ENCODE peak calls at places on chromosomes 3 and 15, in five cellular contexts. One of them, this sample, is unnamed.

GRCh38 chr15:100501095-100501494 is 27.7 kb downstream of the CERS3 start:
- DNase-seq in choroid plexus epithelial cell: no peak
- DNase-seq in A549: no peak
- DNase-seq in nephron progenitor cell: no peak
- DNase-seq in fibroblast of the conjunctiva: no peak
- DNase-seq in this sample: no peak

GRCh38 chr3:117146571-117146970 is 437.0 kb downstream of the TUSC7 start:
- DNase-seq in choroid plexus epithelial cell: no peak
- DNase-seq in fibroblast of the conjunctiva: no peak
- DNase-seq in nephron progenitor cell: no peak
- DNase-seq in A549: no peak
- DNase-seq in this sample: no peak

GRCh38 chr3:39137435-39137936 is 15.9 kb downstream of the CSRNP1 start:
- DNase-seq in choroid plexus epithelial cell: no peak
- DNase-seq in A549: no peak
- DNase-seq in fibroblast of the conjunctiva: no peak
- DNase-seq in nephron progenitor cell: no peak
- DNase-seq in this sample: no peak

GRCh38 chr15:52076889-52077781 is 35.4 kb downstream of the BCL2L10 start:
- DNase-seq in nephron progenitor cell: no peak
- DNase-seq in fibroblast of the conjunctiva: peak
- DNase-seq in A549: peak
- DNase-seq in choroid plexus epithelial cell: peak
- DNase-seq in this sample: peak

GRCh38 chr3:42699511-42699971 is 3.1 kb downstream of the HHATL start:
- DNase-seq in choroid plexus epithelial cell: no peak
- DNase-seq in nephron progenitor cell: no peak
- DNase-seq in A549: no peak
- DNase-seq in fibroblast of the conjunctiva: no peak
- DNase-seq in this sample: no peak

GRCh38 chr3:46998121-46998851 is 18.8 kb downstream of the NBEAL2 start:
- DNase-seq in fibroblast of the conjunctiva: no peak
- DNase-seq in A549: peak
- DNase-seq in nephron progenitor cell: peak
- DNase-seq in choroid plexus epithelial cell: peak
- DNase-seq in this sample: peak

GRCh38 chr3:56612146-56612545 is 55.2 kb downstream of the CCDC66 start:
- DNase-seq in A549: no peak
- DNase-seq in fibroblast of the conjunctiva: no peak
- DNase-seq in choroid plexus epithelial cell: no peak
- DNase-seq in nephron progenitor cell: no peak
- DNase-seq in this sample: no peak

GRCh38 chr3:13115616-13115910 is 42.3 kb upstream of the IQSEC1 start:
- DNase-seq in fibroblast of the conjunctiva: no peak
- DNase-seq in choroid plexus epithelial cell: no peak
- DNase-seq in nephron progenitor cell: no peak
- DNase-seq in A549: no peak
- DNase-seq in this sample: no peak

GRCh38 chr3:13188975-13189374 is 115.7 kb upstream of the IQSEC1 start:
- DNase-seq in A549: no peak
- DNase-seq in nephron progenitor cell: no peak
- DNase-seq in fibroblast of the conjunctiva: no peak
- DNase-seq in choroid plexus epithelial cell: no peak
- DNase-seq in this sample: no peak

GRCh38 chr15:23647421-23648375 is at the start of gene MAGEL2:
- DNase-seq in fibroblast of the conjunctiva: no peak
- DNase-seq in choroid plexus epithelial cell: no peak
- DNase-seq in A549: no peak
- DNase-seq in nephron progenitor cell: peak
- DNase-seq in this sample: no peak

GRCh38 chr3:5007873-5008272 is 28.6 kb downstream of the BHLHE40 start:
- DNase-seq in choroid plexus epithelial cell: no peak
- DNase-seq in A549: no peak
- DNase-seq in fibroblast of the conjunctiva: no peak
- DNase-seq in nephron progenitor cell: no peak
- DNase-seq in this sample: no peak

GRCh38 chr3:16423298-16423697 is 90.2 kb downstream of the RFTN1 start:
- DNase-seq in A549: no peak
- DNase-seq in choroid plexus epithelial cell: no peak
- DNase-seq in nephron progenitor cell: no peak
- DNase-seq in fibroblast of the conjunctiva: no peak
- DNase-seq in this sample: no peak

GRCh38 chr3:119304201-119304713 is 10.1 kb downstream of the ARHGAP31 start:
- DNase-seq in A549: no peak
- DNase-seq in choroid plexus epithelial cell: peak
- DNase-seq in nephron progenitor cell: no peak
- DNase-seq in fibroblast of the conjunctiva: no peak
- DNase-seq in this sample: peak

GRCh38 chr3:99601493-99601892 is 36.9 kb upstream of the COL8A1 start:
- DNase-seq in fibroblast of the conjunctiva: no peak
- DNase-seq in choroid plexus epithelial cell: no peak
- DNase-seq in nephron progenitor cell: no peak
- DNase-seq in A549: no peak
- DNase-seq in this sample: no peak

GRCh38 chr3:160564949-160565441 is 376 bp downstream of the KPNA4 start:
- DNase-seq in A549: peak
- DNase-seq in choroid plexus epithelial cell: peak
- DNase-seq in fibroblast of the conjunctiva: no peak
- DNase-seq in nephron progenitor cell: peak
- DNase-seq in this sample: peak

GRCh38 chr3:52144034-52144795 is 10.0 kb downstream of the POC1A start:
- DNase-seq in fibroblast of the conjunctiva: peak
- DNase-seq in choroid plexus epithelial cell: peak
- DNase-seq in A549: peak
- DNase-seq in nephron progenitor cell: peak
- DNase-seq in this sample: peak

GRCh38 chr3:23094890-23095462 is 108.2 kb upstream of the UBE2E2 start:
- DNase-seq in nephron progenitor cell: no peak
- DNase-seq in choroid plexus epithelial cell: peak
- DNase-seq in fibroblast of the conjunctiva: peak
- DNase-seq in A549: peak
- DNase-seq in this sample: peak

GRCh38 chr3:105868450-105868744 is 415 bp downstream of the CBLB start:
- DNase-seq in fibroblast of the conjunctiva: no peak
- DNase-seq in nephron progenitor cell: peak
- DNase-seq in choroid plexus epithelial cell: peak
- DNase-seq in A549: peak
- DNase-seq in this sample: peak

GRCh38 chr3:183810643-183811594 is 14.5 kb downstream of the MAP6D1 start:
- DNase-seq in nephron progenitor cell: no peak
- DNase-seq in choroid plexus epithelial cell: no peak
- DNase-seq in fibroblast of the conjunctiva: no peak
- DNase-seq in A549: no peak
- DNase-seq in this sample: no peak

GRCh38 chr15:101283931-101284330 is 6.6 kb upstream of the SELENOS start:
- DNase-seq in nephron progenitor cell: no peak
- DNase-seq in A549: no peak
- DNase-seq in fibroblast of the conjunctiva: no peak
- DNase-seq in choroid plexus epithelial cell: no peak
- DNase-seq in this sample: no peak

GRCh38 chr3:74469151-74469550 is 145.3 kb downstream of the CNTN3 start:
- DNase-seq in fibroblast of the conjunctiva: no peak
- DNase-seq in choroid plexus epithelial cell: no peak
- DNase-seq in A549: no peak
- DNase-seq in nephron progenitor cell: no peak
- DNase-seq in this sample: no peak

This sample was measured in SW480.